ENCODE peak calls at places on chromosomes 5 and 9, in five cellular contexts. H is GM12878, Q is K562, X is GM12891, L is HepG2. A is an unnamed sample.
A peak's percentile ranks its signal among the peaks of the same experiment; 100 is the strongest.

GRCh38 chr5:74028406-74028805 is 402.4 kb downstream of the ARHGEF28 start:
- DNase-seq in H (no peak), Q (no peak), X (no peak), L (no peak), A (no peak)

GRCh38 chr9:128448746-128449145 is 7.1 kb upstream of the ODF2 start:
- DNase-seq in H (no peak), Q (no peak), X (no peak), L (no peak), A (no peak)

GRCh38 chr9:133342083-133342406 is 5.9 kb downstream of the MED22 start:
- DNase-seq in H (no peak), Q (no peak), X (no peak), L (no peak), A (no peak)

GRCh38 chr5:1374680-1375055 is 29.8 kb upstream of the CLPTM1L start:
- DNase-seq in H (no peak), Q (no peak), X (no peak), L (no peak), A (no peak)

GRCh38 chr5:132364319-132364718 is 5.2 kb upstream of the SLC22A5 start:
- DNase-seq in H (no peak), Q (no peak), X (no peak), L (no peak), A (no peak)

GRCh38 chr9:129619787-129620668 is 873 bp downstream of the C9orf50 start:
- DNase-seq in H (no peak), Q (peak; percentile 82), X (no peak), L (no peak), A (no peak)

GRCh38 chr5:68661237-68661636 is 432.6 kb upstream of the SLC30A5 start:
- DNase-seq in H (no peak), Q (peak; percentile 16), X (peak; percentile 2), L (peak; percentile 3), A (no peak)

GRCh38 chr5:8686707-8687106 is 817.8 kb downstream of the MTRR start:
- DNase-seq in H (no peak), Q (no peak), X (no peak), L (no peak), A (no peak)

GRCh38 chr5:115424030-115424429 is 120.5 kb downstream of the FEM1C start:
- DNase-seq in H (no peak), Q (no peak), X (no peak), L (no peak), A (no peak)

GRCh38 chr5:120463991-120464626 is at the start of gene PRR16:
- DNase-seq in H (no peak), Q (peak; percentile 17), X (peak; percentile 42), L (no peak), A (no peak)

GRCh38 chr5:121108725-121109124 is 644.6 kb downstream of the PRR16 start:
- DNase-seq in H (no peak), Q (peak; percentile 25), X (no peak), L (no peak), A (no peak)

GRCh38 chr5:143638654-143639053 is 173.3 kb upstream of the HMHB1 start:
- DNase-seq in H (no peak), Q (no peak), X (no peak), L (no peak), A (no peak)

GRCh38 chr5:143635146-143635752 is 176.7 kb upstream of the HMHB1 start:
- DNase-seq in H (no peak), Q (no peak), X (no peak), L (peak; percentile 75), A (no peak)

GRCh38 chr5:143635888-143636287 is 176.1 kb upstream of the HMHB1 start:
- DNase-seq in H (no peak), Q (no peak), X (no peak), L (no peak), A (no peak)

GRCh38 chr5:143634689-143635088 is 177.3 kb upstream of the HMHB1 start:
- DNase-seq in H (no peak), Q (no peak), X (no peak), L (no peak), A (no peak)

DNA sequence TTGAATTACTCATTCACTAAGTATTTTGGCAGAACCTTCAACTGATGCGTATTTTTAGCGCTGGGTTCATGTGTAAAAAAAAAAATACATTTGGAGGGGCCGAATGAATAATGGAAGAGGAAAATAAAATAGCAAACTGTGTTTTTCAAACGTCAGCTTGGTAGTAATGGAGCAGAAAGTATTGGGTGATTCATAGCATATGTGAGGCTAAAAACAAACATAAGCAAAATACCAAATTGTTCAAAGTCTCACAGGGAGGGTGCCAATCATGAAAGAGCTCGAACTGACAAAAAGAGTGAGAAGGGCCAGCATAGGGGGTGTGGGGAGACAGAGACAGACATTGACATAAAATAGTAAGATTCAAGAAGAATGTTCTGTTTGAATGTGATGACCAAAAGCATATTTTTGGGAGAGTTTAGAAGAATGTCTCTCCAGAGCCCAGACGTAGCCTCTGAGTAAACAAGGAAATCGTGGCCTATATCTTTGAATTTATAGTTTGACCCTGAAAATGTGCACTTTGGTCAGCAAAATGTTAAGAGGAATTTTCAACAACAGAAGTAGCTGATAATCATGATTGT is 174.9 kb upstream of the HMHB1 start:
- DNase-seq in H (no peak), Q (no peak), X (no peak), L (peak; percentile 84), A (no peak)
- TF ChIP-seq TAF1 in H (no peak), Q (no peak), X (no peak), L (no peak), A (no peak)

GRCh38 chr9:28808042-28808441 is 1234.8 kb upstream of the C9orf72 start:
- DNase-seq in H (no peak), Q (no peak), X (no peak), L (no peak), A (no peak)
- TF ChIP-seq POLR2AphosphoS5 in H (no peak), Q (no peak), X (no peak), L (no peak), A (no peak)

DNA sequence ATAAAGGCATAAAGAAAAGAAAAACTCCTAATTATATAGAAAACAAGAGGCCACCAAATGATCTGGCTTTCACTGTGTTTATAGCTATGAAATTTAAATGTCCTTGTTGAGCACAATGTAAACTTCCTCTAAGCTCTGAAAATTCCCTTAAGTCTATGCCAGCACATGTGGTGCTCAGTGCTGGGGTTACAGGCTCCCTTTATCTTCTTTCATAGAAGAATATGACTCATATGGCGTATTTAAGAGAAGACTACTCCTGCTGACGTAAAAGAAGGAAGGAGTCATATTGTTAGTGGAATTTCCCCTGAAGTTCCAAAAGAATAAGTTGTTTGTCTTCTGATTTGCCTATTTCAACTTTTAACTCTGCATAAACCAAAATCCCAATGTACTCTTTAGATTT is 30.4 kb downstream of the RNF145 start:
- DNase-seq in H (peak; percentile 51), Q (peak; percentile 27), X (no peak), L (peak; percentile 29), A (no peak)
- TF ChIP-seq POLR2A in H (no peak), Q (no peak), X (no peak), L (no peak), A (no peak)

DNA sequence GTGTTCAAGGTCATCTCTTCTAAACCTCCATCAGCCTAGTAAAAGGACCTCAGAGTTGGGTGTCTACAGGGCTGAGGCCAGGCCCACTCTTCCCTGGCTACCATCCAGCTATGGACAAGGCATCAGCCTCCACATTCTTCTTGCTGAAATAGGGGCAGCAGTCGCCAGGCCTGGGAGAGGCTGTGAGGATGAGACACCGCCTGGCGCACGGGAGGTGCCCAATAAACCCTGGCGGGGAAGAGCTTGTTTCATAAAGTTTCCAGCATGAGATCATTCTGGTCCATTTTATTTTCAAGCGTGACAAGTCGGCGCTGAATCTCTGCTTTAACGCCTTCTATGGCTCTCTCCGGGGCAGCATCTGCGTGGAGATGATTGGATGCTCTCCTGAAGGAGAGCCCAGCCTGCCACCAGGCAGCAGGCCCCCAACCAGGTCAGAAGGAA is 153.4 kb downstream of the OLFM1 start:
- DNase-seq in H (no peak), Q (no peak), X (no peak), L (no peak), A (no peak)
- TF ChIP-seq TAF1 in H (no peak), Q (no peak), X (no peak), L (no peak), A (no peak)

DNA sequence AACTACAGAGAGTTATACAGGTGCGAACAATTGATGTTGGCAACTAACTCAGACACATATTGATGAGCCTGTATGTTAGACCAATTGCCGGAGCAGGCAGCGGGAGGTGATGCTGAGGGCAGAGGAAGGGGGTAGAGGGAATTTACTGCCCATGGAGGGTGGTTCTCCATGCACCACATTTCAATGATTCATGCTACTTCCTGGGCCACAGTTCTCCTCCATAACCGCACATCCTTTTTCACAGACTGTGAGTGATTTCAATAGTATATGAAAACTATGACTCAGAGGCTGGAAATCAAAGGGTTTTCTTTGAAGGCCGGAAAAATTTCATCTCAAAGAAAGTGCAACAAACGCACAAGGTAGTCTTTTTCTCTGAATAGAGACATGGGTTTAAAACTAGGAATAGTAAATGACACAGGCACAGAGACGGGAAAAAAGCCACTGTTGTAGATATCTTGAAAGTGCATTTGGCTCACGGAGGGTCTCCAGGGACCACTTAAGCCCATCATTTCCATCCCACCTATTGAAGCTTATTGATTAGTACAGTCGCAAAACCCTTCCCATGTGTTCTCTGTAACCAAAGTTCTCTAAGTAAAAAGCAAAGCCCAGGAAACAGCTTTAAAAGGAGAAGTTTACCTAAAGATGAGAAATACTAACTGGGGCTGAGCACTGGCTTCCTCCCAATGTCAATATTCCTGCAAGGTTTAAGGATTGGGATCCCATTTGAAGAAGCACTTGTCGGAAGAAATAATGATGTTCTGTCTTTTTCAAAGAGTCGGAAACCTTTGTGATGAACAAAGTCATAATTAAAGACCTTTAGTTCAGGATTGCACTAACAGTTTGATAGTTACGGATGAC is 28.0 kb upstream of the ADAM19 start:
- DNase-seq in H (no peak), Q (no peak), X (no peak), L (peak; percentile 18), A (no peak)
- TF ChIP-seq POLR2AphosphoS5 in H (no peak), Q (no peak), X (no peak), L (no peak), A (no peak)

A was measured in GM12892.